ENCODE peak calls at places on chromosome 16, in six cellular contexts. One of them, this sample, is unnamed.

GRCh38 chr16:82993874-82994375 is 367.2 kb downstream of the CDH13 start:
- DNase-seq in stimulated activated CD8-positive, alpha-beta memory T cell treated with anti-CD3 and anti-CD28 coated beads, Interleukin-15, amount 100 ng/mL, for 24 hours: no peak
- DNase-seq in adipocyte: no peak
- DNase-seq in stimulated activated CD4-positive, alpha-beta T cell treated with anti-CD3 and anti-CD28 coated beads, Interleukin-12 subunit alpha, Interleukin-12 subunit beta, amount 100 ng/mL, for 4 hours: no peak
- DNase-seq in activated CD4-positive, alpha-beta T cell treated with anti-CD3 and anti-CD28 coated beads, Interleukin-2, amount 50 U/mL, for 48 hours: no peak
- DNase-seq in Calu3: no peak
- DNase-seq in this sample: no peak

GRCh38 chr16:10191096-10191495 is 8.9 kb upstream of the GRIN2A start:
- DNase-seq in adipocyte: no peak
- DNase-seq in stimulated activated CD8-positive, alpha-beta memory T cell treated with anti-CD3 and anti-CD28 coated beads, Interleukin-15, amount 100 ng/mL, for 24 hours: no peak
- DNase-seq in stimulated activated CD4-positive, alpha-beta T cell treated with anti-CD3 and anti-CD28 coated beads, Interleukin-12 subunit alpha, Interleukin-12 subunit beta, amount 100 ng/mL, for 4 hours: no peak
- DNase-seq in activated CD4-positive, alpha-beta T cell treated with anti-CD3 and anti-CD28 coated beads, Interleukin-2, amount 50 U/mL, for 48 hours: no peak
- DNase-seq in Calu3: no peak
- DNase-seq in this sample: no peak

GRCh38 chr16:1183235-1183907 is 30.5 kb downstream of the CACNA1H start:
- DNase-seq in adipocyte: peak; percentile 76
- DNase-seq in Calu3: peak; percentile 47
- DNase-seq in stimulated activated CD8-positive, alpha-beta memory T cell treated with anti-CD3 and anti-CD28 coated beads, Interleukin-15, amount 100 ng/mL, for 24 hours: no peak
- DNase-seq in stimulated activated CD4-positive, alpha-beta T cell treated with anti-CD3 and anti-CD28 coated beads, Interleukin-12 subunit alpha, Interleukin-12 subunit beta, amount 100 ng/mL, for 4 hours: no peak
- DNase-seq in activated CD4-positive, alpha-beta T cell treated with anti-CD3 and anti-CD28 coated beads, Interleukin-2, amount 50 U/mL, for 48 hours: no peak
- DNase-seq in this sample: peak; percentile 33

GRCh38 chr16:71201054-71201453 is 29.5 kb downstream of the HYDIN start:
- DNase-seq in stimulated activated CD4-positive, alpha-beta T cell treated with anti-CD3 and anti-CD28 coated beads, Interleukin-12 subunit alpha, Interleukin-12 subunit beta, amount 100 ng/mL, for 4 hours: no peak
- DNase-seq in stimulated activated CD8-positive, alpha-beta memory T cell treated with anti-CD3 and anti-CD28 coated beads, Interleukin-15, amount 100 ng/mL, for 24 hours: no peak
- DNase-seq in Calu3: no peak
- DNase-seq in activated CD4-positive, alpha-beta T cell treated with anti-CD3 and anti-CD28 coated beads, Interleukin-2, amount 50 U/mL, for 48 hours: no peak
- DNase-seq in adipocyte: no peak
- DNase-seq in this sample: no peak

GRCh38 chr16:72043539-72043938 is 10.8 kb upstream of the HP start:
- DNase-seq in activated CD4-positive, alpha-beta T cell treated with anti-CD3 and anti-CD28 coated beads, Interleukin-2, amount 50 U/mL, for 48 hours: no peak
- DNase-seq in adipocyte: no peak
- DNase-seq in Calu3: no peak
- DNase-seq in stimulated activated CD4-positive, alpha-beta T cell treated with anti-CD3 and anti-CD28 coated beads, Interleukin-12 subunit alpha, Interleukin-12 subunit beta, amount 100 ng/mL, for 4 hours: no peak
- DNase-seq in stimulated activated CD8-positive, alpha-beta memory T cell treated with anti-CD3 and anti-CD28 coated beads, Interleukin-15, amount 100 ng/mL, for 24 hours: no peak
- DNase-seq in this sample: no peak

GRCh38 chr16:52873997-52874500 is 178.6 kb downstream of the CHD9NB start:
- DNase-seq in adipocyte: no peak
- DNase-seq in stimulated activated CD4-positive, alpha-beta T cell treated with anti-CD3 and anti-CD28 coated beads, Interleukin-12 subunit alpha, Interleukin-12 subunit beta, amount 100 ng/mL, for 4 hours: no peak
- DNase-seq in activated CD4-positive, alpha-beta T cell treated with anti-CD3 and anti-CD28 coated beads, Interleukin-2, amount 50 U/mL, for 48 hours: no peak
- DNase-seq in stimulated activated CD8-positive, alpha-beta memory T cell treated with anti-CD3 and anti-CD28 coated beads, Interleukin-15, amount 100 ng/mL, for 24 hours: no peak
- DNase-seq in Calu3: no peak
- DNase-seq in this sample: no peak

GRCh38 chr16:79825002-79825401 is 224.5 kb upstream of the MAF start:
- DNase-seq in stimulated activated CD8-positive, alpha-beta memory T cell treated with anti-CD3 and anti-CD28 coated beads, Interleukin-15, amount 100 ng/mL, for 24 hours: no peak
- DNase-seq in stimulated activated CD4-positive, alpha-beta T cell treated with anti-CD3 and anti-CD28 coated beads, Interleukin-12 subunit alpha, Interleukin-12 subunit beta, amount 100 ng/mL, for 4 hours: no peak
- DNase-seq in Calu3: no peak
- DNase-seq in activated CD4-positive, alpha-beta T cell treated with anti-CD3 and anti-CD28 coated beads, Interleukin-2, amount 50 U/mL, for 48 hours: no peak
- DNase-seq in adipocyte: no peak
- DNase-seq in this sample: no peak

GRCh38 chr16:23343643-23344612 is 41.8 kb downstream of the SCNN1B start:
- DNase-seq in stimulated activated CD4-positive, alpha-beta T cell treated with anti-CD3 and anti-CD28 coated beads, Interleukin-12 subunit alpha, Interleukin-12 subunit beta, amount 100 ng/mL, for 4 hours: no peak
- DNase-seq in activated CD4-positive, alpha-beta T cell treated with anti-CD3 and anti-CD28 coated beads, Interleukin-2, amount 50 U/mL, for 48 hours: no peak
- DNase-seq in adipocyte: no peak
- DNase-seq in Calu3: no peak
- DNase-seq in stimulated activated CD8-positive, alpha-beta memory T cell treated with anti-CD3 and anti-CD28 coated beads, Interleukin-15, amount 100 ng/mL, for 24 hours: no peak
- DNase-seq in this sample: no peak

GRCh38 chr16:56995136-56995805 is 5.9 kb downstream of the NLRC5 start:
- DNase-seq in Calu3: no peak
- DNase-seq in adipocyte: no peak
- DNase-seq in activated CD4-positive, alpha-beta T cell treated with anti-CD3 and anti-CD28 coated beads, Interleukin-2, amount 50 U/mL, for 48 hours: no peak
- DNase-seq in stimulated activated CD8-positive, alpha-beta memory T cell treated with anti-CD3 and anti-CD28 coated beads, Interleukin-15, amount 100 ng/mL, for 24 hours: no peak
- DNase-seq in stimulated activated CD4-positive, alpha-beta T cell treated with anti-CD3 and anti-CD28 coated beads, Interleukin-12 subunit alpha, Interleukin-12 subunit beta, amount 100 ng/mL, for 4 hours: no peak
- DNase-seq in this sample: no peak

GRCh38 chr16:56270828-56271227 is 79.5 kb downstream of the GNAO1 start:
- DNase-seq in stimulated activated CD8-positive, alpha-beta memory T cell treated with anti-CD3 and anti-CD28 coated beads, Interleukin-15, amount 100 ng/mL, for 24 hours: no peak
- DNase-seq in adipocyte: no peak
- DNase-seq in stimulated activated CD4-positive, alpha-beta T cell treated with anti-CD3 and anti-CD28 coated beads, Interleukin-12 subunit alpha, Interleukin-12 subunit beta, amount 100 ng/mL, for 4 hours: no peak
- DNase-seq in Calu3: no peak
- DNase-seq in activated CD4-positive, alpha-beta T cell treated with anti-CD3 and anti-CD28 coated beads, Interleukin-2, amount 50 U/mL, for 48 hours: no peak
- DNase-seq in this sample: no peak

GRCh38 chr16:56848955-56849689 is 15.9 kb upstream of the SLC12A3 start:
- DNase-seq in Calu3: no peak
- DNase-seq in stimulated activated CD8-positive, alpha-beta memory T cell treated with anti-CD3 and anti-CD28 coated beads, Interleukin-15, amount 100 ng/mL, for 24 hours: no peak
- DNase-seq in stimulated activated CD4-positive, alpha-beta T cell treated with anti-CD3 and anti-CD28 coated beads, Interleukin-12 subunit alpha, Interleukin-12 subunit beta, amount 100 ng/mL, for 4 hours: no peak
- DNase-seq in adipocyte: peak; percentile 69
- DNase-seq in activated CD4-positive, alpha-beta T cell treated with anti-CD3 and anti-CD28 coated beads, Interleukin-2, amount 50 U/mL, for 48 hours: no peak
- DNase-seq in this sample: peak; percentile 79

GRCh38 chr16:25066747-25067631 is 44.6 kb upstream of the LCMT1 start:
- DNase-seq in stimulated activated CD4-positive, alpha-beta T cell treated with anti-CD3 and anti-CD28 coated beads, Interleukin-12 subunit alpha, Interleukin-12 subunit beta, amount 100 ng/mL, for 4 hours: peak; percentile 80
- DNase-seq in activated CD4-positive, alpha-beta T cell treated with anti-CD3 and anti-CD28 coated beads, Interleukin-2, amount 50 U/mL, for 48 hours: peak; percentile 85
- DNase-seq in Calu3: peak; percentile 89
- DNase-seq in adipocyte: peak; percentile 90
- DNase-seq in stimulated activated CD8-positive, alpha-beta memory T cell treated with anti-CD3 and anti-CD28 coated beads, Interleukin-15, amount 100 ng/mL, for 24 hours: peak; percentile 79
- DNase-seq in this sample: peak; percentile 64

GRCh38 chr16:87119168-87119567 is 198.0 kb downstream of the C16orf95 start:
- DNase-seq in activated CD4-positive, alpha-beta T cell treated with anti-CD3 and anti-CD28 coated beads, Interleukin-2, amount 50 U/mL, for 48 hours: no peak
- DNase-seq in Calu3: no peak
- DNase-seq in stimulated activated CD4-positive, alpha-beta T cell treated with anti-CD3 and anti-CD28 coated beads, Interleukin-12 subunit alpha, Interleukin-12 subunit beta, amount 100 ng/mL, for 4 hours: no peak
- DNase-seq in adipocyte: no peak
- DNase-seq in stimulated activated CD8-positive, alpha-beta memory T cell treated with anti-CD3 and anti-CD28 coated beads, Interleukin-15, amount 100 ng/mL, for 24 hours: no peak
- DNase-seq in this sample: no peak

GRCh38 chr16:52474679-52475078 is 72.3 kb downstream of the TOX3 start:
- DNase-seq in adipocyte: no peak
- DNase-seq in stimulated activated CD8-positive, alpha-beta memory T cell treated with anti-CD3 and anti-CD28 coated beads, Interleukin-15, amount 100 ng/mL, for 24 hours: no peak
- DNase-seq in stimulated activated CD4-positive, alpha-beta T cell treated with anti-CD3 and anti-CD28 coated beads, Interleukin-12 subunit alpha, Interleukin-12 subunit beta, amount 100 ng/mL, for 4 hours: no peak
- DNase-seq in activated CD4-positive, alpha-beta T cell treated with anti-CD3 and anti-CD28 coated beads, Interleukin-2, amount 50 U/mL, for 48 hours: no peak
- DNase-seq in Calu3: no peak
- DNase-seq in this sample: no peak

GRCh38 chr16:70520612-70521297 is 2.6 kb downstream of the COG4 start:
- DNase-seq in Calu3: no peak
- DNase-seq in adipocyte: peak; percentile 58
- DNase-seq in stimulated activated CD8-positive, alpha-beta memory T cell treated with anti-CD3 and anti-CD28 coated beads, Interleukin-15, amount 100 ng/mL, for 24 hours: no peak
- DNase-seq in stimulated activated CD4-positive, alpha-beta T cell treated with anti-CD3 and anti-CD28 coated beads, Interleukin-12 subunit alpha, Interleukin-12 subunit beta, amount 100 ng/mL, for 4 hours: no peak
- DNase-seq in activated CD4-positive, alpha-beta T cell treated with anti-CD3 and anti-CD28 coated beads, Interleukin-2, amount 50 U/mL, for 48 hours: no peak
- DNase-seq in this sample: peak; percentile 39

GRCh38 chr16:6207124-6207523 is 1109.5 kb upstream of the EEF2KMT start:
- DNase-seq in stimulated activated CD4-positive, alpha-beta T cell treated with anti-CD3 and anti-CD28 coated beads, Interleukin-12 subunit alpha, Interleukin-12 subunit beta, amount 100 ng/mL, for 4 hours: no peak
- DNase-seq in adipocyte: no peak
- DNase-seq in stimulated activated CD8-positive, alpha-beta memory T cell treated with anti-CD3 and anti-CD28 coated beads, Interleukin-15, amount 100 ng/mL, for 24 hours: no peak
- DNase-seq in Calu3: no peak
- DNase-seq in activated CD4-positive, alpha-beta T cell treated with anti-CD3 and anti-CD28 coated beads, Interleukin-2, amount 50 U/mL, for 48 hours: no peak
- DNase-seq in this sample: no peak

GRCh38 chr16:17470002-17470870 is 524 bp downstream of the XYLT1 start:
- DNase-seq in stimulated activated CD4-positive, alpha-beta T cell treated with anti-CD3 and anti-CD28 coated beads, Interleukin-12 subunit alpha, Interleukin-12 subunit beta, amount 100 ng/mL, for 4 hours: peak; percentile 33
- DNase-seq in stimulated activated CD8-positive, alpha-beta memory T cell treated with anti-CD3 and anti-CD28 coated beads, Interleukin-15, amount 100 ng/mL, for 24 hours: no peak
- DNase-seq in adipocyte: peak; percentile 66
- DNase-seq in Calu3: peak; percentile 25
- DNase-seq in activated CD4-positive, alpha-beta T cell treated with anti-CD3 and anti-CD28 coated beads, Interleukin-2, amount 50 U/mL, for 48 hours: peak; percentile 36
- DNase-seq in this sample: peak; percentile 12

GRCh38 chr16:89314357-89314756 is 96.9 kb downstream of the ZNF778 start:
- DNase-seq in Calu3: no peak
- DNase-seq in activated CD4-positive, alpha-beta T cell treated with anti-CD3 and anti-CD28 coated beads, Interleukin-2, amount 50 U/mL, for 48 hours: peak; percentile 52
- DNase-seq in stimulated activated CD4-positive, alpha-beta T cell treated with anti-CD3 and anti-CD28 coated beads, Interleukin-12 subunit alpha, Interleukin-12 subunit beta, amount 100 ng/mL, for 4 hours: peak; percentile 35
- DNase-seq in stimulated activated CD8-positive, alpha-beta memory T cell treated with anti-CD3 and anti-CD28 coated beads, Interleukin-15, amount 100 ng/mL, for 24 hours: no peak
- DNase-seq in adipocyte: no peak
- DNase-seq in this sample: no peak

GRCh38 chr16:15575293-15576049 is 67.5 kb downstream of the MARF1 start:
- DNase-seq in Calu3: no peak
- DNase-seq in adipocyte: no peak
- DNase-seq in stimulated activated CD4-positive, alpha-beta T cell treated with anti-CD3 and anti-CD28 coated beads, Interleukin-12 subunit alpha, Interleukin-12 subunit beta, amount 100 ng/mL, for 4 hours: no peak
- DNase-seq in activated CD4-positive, alpha-beta T cell treated with anti-CD3 and anti-CD28 coated beads, Interleukin-2, amount 50 U/mL, for 48 hours: no peak
- DNase-seq in stimulated activated CD8-positive, alpha-beta memory T cell treated with anti-CD3 and anti-CD28 coated beads, Interleukin-15, amount 100 ng/mL, for 24 hours: no peak
- DNase-seq in this sample: no peak

GRCh38 chr16:85162478-85163277 is 50.4 kb upstream of the CIBAR2 start:
- DNase-seq in Calu3: no peak
- DNase-seq in stimulated activated CD4-positive, alpha-beta T cell treated with anti-CD3 and anti-CD28 coated beads, Interleukin-12 subunit alpha, Interleukin-12 subunit beta, amount 100 ng/mL, for 4 hours: no peak
- DNase-seq in activated CD4-positive, alpha-beta T cell treated with anti-CD3 and anti-CD28 coated beads, Interleukin-2, amount 50 U/mL, for 48 hours: no peak
- DNase-seq in stimulated activated CD8-positive, alpha-beta memory T cell treated with anti-CD3 and anti-CD28 coated beads, Interleukin-15, amount 100 ng/mL, for 24 hours: no peak
- DNase-seq in adipocyte: peak; percentile 94
- DNase-seq in this sample: peak; percentile 84

GRCh38 chr16:5450435-5451104 is 353.0 kb upstream of the EEF2KMT start:
- DNase-seq in stimulated activated CD8-positive, alpha-beta memory T cell treated with anti-CD3 and anti-CD28 coated beads, Interleukin-15, amount 100 ng/mL, for 24 hours: no peak
- DNase-seq in stimulated activated CD4-positive, alpha-beta T cell treated with anti-CD3 and anti-CD28 coated beads, Interleukin-12 subunit alpha, Interleukin-12 subunit beta, amount 100 ng/mL, for 4 hours: no peak
- DNase-seq in adipocyte: no peak
- DNase-seq in activated CD4-positive, alpha-beta T cell treated with anti-CD3 and anti-CD28 coated beads, Interleukin-2, amount 50 U/mL, for 48 hours: no peak
- DNase-seq in Calu3: no peak
- DNase-seq in this sample: no peak

GRCh38 chr16:52453661-52454060 is 93.3 kb downstream of the TOX3 start:
- DNase-seq in stimulated activated CD8-positive, alpha-beta memory T cell treated with anti-CD3 and anti-CD28 coated beads, Interleukin-15, amount 100 ng/mL, for 24 hours: no peak
- DNase-seq in adipocyte: no peak
- DNase-seq in Calu3: no peak
- DNase-seq in stimulated activated CD4-positive, alpha-beta T cell treated with anti-CD3 and anti-CD28 coated beads, Interleukin-12 subunit alpha, Interleukin-12 subunit beta, amount 100 ng/mL, for 4 hours: no peak
- DNase-seq in activated CD4-positive, alpha-beta T cell treated with anti-CD3 and anti-CD28 coated beads, Interleukin-2, amount 50 U/mL, for 48 hours: no peak
- DNase-seq in this sample: no peak

GRCh38 chr16:30559690-30560089 is 1.5 kb upstream of the ZNF764 start:
- DNase-seq in stimulated activated CD8-positive, alpha-beta memory T cell treated with anti-CD3 and anti-CD28 coated beads, Interleukin-15, amount 100 ng/mL, for 24 hours: no peak
- DNase-seq in activated CD4-positive, alpha-beta T cell treated with anti-CD3 and anti-CD28 coated beads, Interleukin-2, amount 50 U/mL, for 48 hours: no peak
- DNase-seq in adipocyte: no peak
- DNase-seq in Calu3: no peak
- DNase-seq in stimulated activated CD4-positive, alpha-beta T cell treated with anti-CD3 and anti-CD28 coated beads, Interleukin-12 subunit alpha, Interleukin-12 subunit beta, amount 100 ng/mL, for 4 hours: no peak
- DNase-seq in this sample: no peak

GRCh38 chr16:88673685-88674398 is 11.0 kb upstream of the MVD start:
- DNase-seq in activated CD4-positive, alpha-beta T cell treated with anti-CD3 and anti-CD28 coated beads, Interleukin-2, amount 50 U/mL, for 48 hours: no peak
- DNase-seq in stimulated activated CD4-positive, alpha-beta T cell treated with anti-CD3 and anti-CD28 coated beads, Interleukin-12 subunit alpha, Interleukin-12 subunit beta, amount 100 ng/mL, for 4 hours: no peak
- DNase-seq in adipocyte: no peak
- DNase-seq in Calu3: no peak
- DNase-seq in stimulated activated CD8-positive, alpha-beta memory T cell treated with anti-CD3 and anti-CD28 coated beads, Interleukin-15, amount 100 ng/mL, for 24 hours: no peak
- DNase-seq in this sample: no peak

GRCh38 chr16:84950906-84951305 is 60.4 kb downstream of the ZDHHC7 start:
- DNase-seq in stimulated activated CD8-positive, alpha-beta memory T cell treated with anti-CD3 and anti-CD28 coated beads, Interleukin-15, amount 100 ng/mL, for 24 hours: no peak
- DNase-seq in stimulated activated CD4-positive, alpha-beta T cell treated with anti-CD3 and anti-CD28 coated beads, Interleukin-12 subunit alpha, Interleukin-12 subunit beta, amount 100 ng/mL, for 4 hours: no peak
- DNase-seq in activated CD4-positive, alpha-beta T cell treated with anti-CD3 and anti-CD28 coated beads, Interleukin-2, amount 50 U/mL, for 48 hours: peak; percentile 43
- DNase-seq in adipocyte: no peak
- DNase-seq in Calu3: peak; percentile 55
- DNase-seq in this sample: no peak

GRCh38 chr16:29007865-29008593 is 23.2 kb downstream of the LAT start:
- DNase-seq in Calu3: no peak
- DNase-seq in stimulated activated CD4-positive, alpha-beta T cell treated with anti-CD3 and anti-CD28 coated beads, Interleukin-12 subunit alpha, Interleukin-12 subunit beta, amount 100 ng/mL, for 4 hours: peak; percentile 62
- DNase-seq in stimulated activated CD8-positive, alpha-beta memory T cell treated with anti-CD3 and anti-CD28 coated beads, Interleukin-15, amount 100 ng/mL, for 24 hours: no peak
- DNase-seq in activated CD4-positive, alpha-beta T cell treated with anti-CD3 and anti-CD28 coated beads, Interleukin-2, amount 50 U/mL, for 48 hours: peak; percentile 82
- DNase-seq in adipocyte: no peak
- DNase-seq in this sample: peak; percentile 43

GRCh38 chr16:70324998-70325765 is 21.5 kb upstream of the DDX19A start:
- DNase-seq in activated CD4-positive, alpha-beta T cell treated with anti-CD3 and anti-CD28 coated beads, Interleukin-2, amount 50 U/mL, for 48 hours: no peak
- DNase-seq in stimulated activated CD4-positive, alpha-beta T cell treated with anti-CD3 and anti-CD28 coated beads, Interleukin-12 subunit alpha, Interleukin-12 subunit beta, amount 100 ng/mL, for 4 hours: no peak
- DNase-seq in Calu3: no peak
- DNase-seq in adipocyte: no peak
- DNase-seq in stimulated activated CD8-positive, alpha-beta memory T cell treated with anti-CD3 and anti-CD28 coated beads, Interleukin-15, amount 100 ng/mL, for 24 hours: no peak
- DNase-seq in this sample: no peak

GRCh38 chr16:15811778-15812750 is 44.8 kb downstream of the MYH11 start:
- DNase-seq in activated CD4-positive, alpha-beta T cell treated with anti-CD3 and anti-CD28 coated beads, Interleukin-2, amount 50 U/mL, for 48 hours: no peak
- DNase-seq in Calu3: peak; percentile 9
- DNase-seq in stimulated activated CD8-positive, alpha-beta memory T cell treated with anti-CD3 and anti-CD28 coated beads, Interleukin-15, amount 100 ng/mL, for 24 hours: no peak
- DNase-seq in stimulated activated CD4-positive, alpha-beta T cell treated with anti-CD3 and anti-CD28 coated beads, Interleukin-12 subunit alpha, Interleukin-12 subunit beta, amount 100 ng/mL, for 4 hours: no peak
- DNase-seq in adipocyte: peak; percentile 52
- DNase-seq in this sample: peak; percentile 95

GRCh38 chr16:68645494-68646388 is 631 bp downstream of the CDH3 start:
- DNase-seq in activated CD4-positive, alpha-beta T cell treated with anti-CD3 and anti-CD28 coated beads, Interleukin-2, amount 50 U/mL, for 48 hours: no peak
- DNase-seq in stimulated activated CD8-positive, alpha-beta memory T cell treated with anti-CD3 and anti-CD28 coated beads, Interleukin-15, amount 100 ng/mL, for 24 hours: no peak
- DNase-seq in stimulated activated CD4-positive, alpha-beta T cell treated with anti-CD3 and anti-CD28 coated beads, Interleukin-12 subunit alpha, Interleukin-12 subunit beta, amount 100 ng/mL, for 4 hours: no peak
- DNase-seq in adipocyte: no peak
- DNase-seq in Calu3: peak; percentile 51
- DNase-seq in this sample: no peak

GRCh38 chr16:48201515-48202201 is 42.4 kb upstream of the LONP2 start:
- DNase-seq in Calu3: no peak
- DNase-seq in adipocyte: no peak
- DNase-seq in stimulated activated CD8-positive, alpha-beta memory T cell treated with anti-CD3 and anti-CD28 coated beads, Interleukin-15, amount 100 ng/mL, for 24 hours: no peak
- DNase-seq in stimulated activated CD4-positive, alpha-beta T cell treated with anti-CD3 and anti-CD28 coated beads, Interleukin-12 subunit alpha, Interleukin-12 subunit beta, amount 100 ng/mL, for 4 hours: no peak
- DNase-seq in activated CD4-positive, alpha-beta T cell treated with anti-CD3 and anti-CD28 coated beads, Interleukin-2, amount 50 U/mL, for 48 hours: no peak
- DNase-seq in this sample: no peak